ENCODE peak calls at places on chromosomes 2 and 18, in six cellular contexts. A, X, Z, T, F and B are unnamed samples.

GRCh38 chr2:221429741-221430491 is 142.2 kb downstream of the EPHA4 start:
- DNase-seq in A (no peak), X (no peak), Z (no peak), T (peak), F (no peak), B (no peak)

GRCh38 chr2:203631068-203631757 is 75.2 kb upstream of the CD28 start:
- DNase-seq in A (no peak), X (no peak), Z (no peak), T (no peak), F (no peak), B (no peak)

GRCh38 chr2:207304798-207305197 is 139.1 kb upstream of the KLF7 start:
- DNase-seq in A (no peak), X (no peak), Z (no peak), T (no peak), F (no peak), B (no peak)

GRCh38 chr2:217166241-217166640 is 306.4 kb upstream of the TNP1 start:
- DNase-seq in A (peak), X (no peak), Z (no peak), T (no peak), F (no peak), B (no peak)

GRCh38 chr2:160290590-160290989 is 90.5 kb upstream of the ITGB6 start:
- DNase-seq in A (no peak), X (no peak), Z (no peak), T (no peak), F (no peak), B (no peak)

GRCh38 chr2:215749092-215749957 is 264.0 kb downstream of the MREG start:
- DNase-seq in A (no peak), X (no peak), Z (no peak), T (peak), F (peak), B (no peak)

GRCh38 chr18:10926565-10927194 is 222.7 kb downstream of the PIEZO2 start:
- DNase-seq in A (no peak), X (no peak), Z (no peak), T (no peak), F (no peak), B (no peak)

GRCh38 chr2:69154031-69154430 is 141.1 kb downstream of the ANTXR1 start:
- DNase-seq in A (no peak), X (peak), Z (no peak), T (no peak), F (no peak), B (no peak)

GRCh38 chr2:48112911-48113687 is 206.8 kb upstream of the FBXO11 start:
- DNase-seq in A (no peak), X (peak), Z (no peak), T (no peak), F (no peak), B (no peak)

GRCh38 chr2:7452110-7452851 is 535.1 kb downstream of the RNF144A start:
- DNase-seq in A (no peak), X (no peak), Z (no peak), T (no peak), F (no peak), B (no peak)

GRCh38 chr18:23453657-23454011 is 547 bp downstream of the RIOK3 start:
- DNase-seq in A (peak), X (peak), Z (no peak), T (no peak), F (no peak), B (peak)

GRCh38 chr2:24721470-24721869 is 71.7 kb downstream of the PTRHD1 start:
- DNase-seq in A (no peak), X (peak), Z (no peak), T (peak), F (peak), B (peak)

GRCh38 chr18:812123-812672 is at the start of gene YES1:
- DNase-seq in A (no peak), X (no peak), Z (peak), T (peak), F (peak), B (no peak)

GRCh38 chr18:33781429-33781828 is 203.4 kb downstream of the ASXL3 start:
- DNase-seq in A (no peak), X (no peak), Z (no peak), T (no peak), F (no peak), B (no peak)

GRCh38 chr2:200963129-200963917 is at the start of gene ORC2:
- DNase-seq in A (peak), X (peak), Z (peak), T (peak), F (peak), B (peak)

GRCh38 chr2:150212722-150213171 is 274.7 kb downstream of the RND3 start:
- DNase-seq in A (no peak), X (peak), Z (no peak), T (no peak), F (no peak), B (peak)

GRCh38 chr2:54590216-54590961 is 133.1 kb upstream of the EML6 start:
- DNase-seq in A (no peak), X (no peak), Z (no peak), T (no peak), F (no peak), B (no peak)

GRCh38 chr2:188986839-188987238 is 12.7 kb downstream of the COL3A1 start:
- DNase-seq in A (no peak), X (no peak), Z (no peak), T (no peak), F (no peak), B (no peak)

GRCh38 chr2:182548031-182548950 is 121.5 kb upstream of the PDE1A start:
- DNase-seq in A (no peak), X (no peak), Z (no peak), T (no peak), F (no peak), B (no peak)

GRCh38 chr2:27265536-27265870 is 2.7 kb upstream of the SLC30A3 start:
- DNase-seq in A (no peak), X (no peak), Z (no peak), T (no peak), F (no peak), B (no peak)

GRCh38 chr18:62713651-62714247 is 1.6 kb upstream of the PHLPP1 start:
- DNase-seq in A (no peak), X (no peak), Z (no peak), T (no peak), F (no peak), B (no peak)

GRCh38 chr2:241061275-241061674 is 40.8 kb downstream of the MTERF4 start:
- DNase-seq in A (no peak), X (peak), Z (no peak), T (no peak), F (no peak), B (no peak)

GRCh38 chr18:57029761-57030160 is 117.1 kb upstream of the BOD1L2 start:
- DNase-seq in A (no peak), X (no peak), Z (no peak), T (no peak), F (no peak), B (no peak)

GRCh38 chr2:238286987-238287386 is 1.4 kb downstream of the PER2 start:
- DNase-seq in A (no peak), X (no peak), Z (no peak), T (no peak), F (no peak), B (no peak)

GRCh38 chr2:224984641-224985040 is 57.6 kb downstream of the DOCK10 start:
- DNase-seq in A (no peak), X (no peak), Z (no peak), T (no peak), F (no peak), B (no peak)

GRCh38 chr18:68480196-68480595 is 234.7 kb downstream of the TMX3 start:
- DNase-seq in A (no peak), X (no peak), Z (no peak), T (no peak), F (no peak), B (no peak)

GRCh38 chr2:158486970-158487325 is 30.2 kb downstream of the PKP4 start:
- DNase-seq in A (no peak), X (no peak), Z (no peak), T (no peak), F (no peak), B (no peak)

GRCh38 chr18:32271649-32272324 is 81.9 kb downstream of the MEP1B start:
- DNase-seq in A (peak), X (peak), Z (peak), T (peak), F (no peak), B (no peak)

GRCh38 chr2:113174369-113174735 is 581 bp downstream of the PSD4 start:
- DNase-seq in A (peak), X (no peak), Z (no peak), T (no peak), F (no peak), B (no peak)

GRCh38 chr2:104788721-104789446 is 65.0 kb upstream of the POU3F3 start:
- DNase-seq in A (no peak), X (no peak), Z (no peak), T (no peak), F (no peak), B (no peak)

GRCh38 chr2:134782792-134783191 is 55.6 kb upstream of the ACMSD start:
- DNase-seq in A (peak), X (no peak), Z (no peak), T (no peak), F (no peak), B (no peak)

GRCh38 chr18:43888601-43889000 is 611.3 kb upstream of the SYT4 start:
- DNase-seq in A (no peak), X (no peak), Z (no peak), T (no peak), F (no peak), B (no peak)

GRCh38 chr2:242038166-242038927 is 168.8 kb downstream of the RTP5 start:
- DNase-seq in A (no peak), X (no peak), Z (no peak), T (no peak), F (peak), B (no peak)

GRCh38 chr2:169190197-169190775 is 120.9 kb downstream of the DHRS9 start:
- DNase-seq in A (no peak), X (no peak), Z (no peak), T (no peak), F (no peak), B (no peak)

GRCh38 chr2:53787911-53788289 is 1.1 kb downstream of the ERLEC1 start:
- DNase-seq in A (no peak), X (no peak), Z (no peak), T (no peak), F (no peak), B (no peak)

GRCh38 chr18:905948-906415 is 1.3 kb downstream of the ADCYAP1 start:
- DNase-seq in A (no peak), X (no peak), Z (no peak), T (no peak), F (no peak), B (no peak)

GRCh38 chr2:239001794-239002193 is 153.9 kb downstream of the TWIST2 start:
- DNase-seq in A (no peak), X (no peak), Z (no peak), T (no peak), F (no peak), B (no peak)

GRCh38 chr2:184558713-184559464 is 39.4 kb upstream of the ZNF804A start:
- DNase-seq in A (no peak), X (no peak), Z (no peak), T (no peak), F (no peak), B (no peak)

GRCh38 chr18:8625693-8626092 is 16.5 kb downstream of the RAB12 start:
- DNase-seq in A (no peak), X (no peak), Z (no peak), T (no peak), F (no peak), B (no peak)
- H3K4me3 ChIP-seq in A (no peak), X (no peak), Z (no peak), T (no peak), F (no peak), B (no peak)

DNA sequence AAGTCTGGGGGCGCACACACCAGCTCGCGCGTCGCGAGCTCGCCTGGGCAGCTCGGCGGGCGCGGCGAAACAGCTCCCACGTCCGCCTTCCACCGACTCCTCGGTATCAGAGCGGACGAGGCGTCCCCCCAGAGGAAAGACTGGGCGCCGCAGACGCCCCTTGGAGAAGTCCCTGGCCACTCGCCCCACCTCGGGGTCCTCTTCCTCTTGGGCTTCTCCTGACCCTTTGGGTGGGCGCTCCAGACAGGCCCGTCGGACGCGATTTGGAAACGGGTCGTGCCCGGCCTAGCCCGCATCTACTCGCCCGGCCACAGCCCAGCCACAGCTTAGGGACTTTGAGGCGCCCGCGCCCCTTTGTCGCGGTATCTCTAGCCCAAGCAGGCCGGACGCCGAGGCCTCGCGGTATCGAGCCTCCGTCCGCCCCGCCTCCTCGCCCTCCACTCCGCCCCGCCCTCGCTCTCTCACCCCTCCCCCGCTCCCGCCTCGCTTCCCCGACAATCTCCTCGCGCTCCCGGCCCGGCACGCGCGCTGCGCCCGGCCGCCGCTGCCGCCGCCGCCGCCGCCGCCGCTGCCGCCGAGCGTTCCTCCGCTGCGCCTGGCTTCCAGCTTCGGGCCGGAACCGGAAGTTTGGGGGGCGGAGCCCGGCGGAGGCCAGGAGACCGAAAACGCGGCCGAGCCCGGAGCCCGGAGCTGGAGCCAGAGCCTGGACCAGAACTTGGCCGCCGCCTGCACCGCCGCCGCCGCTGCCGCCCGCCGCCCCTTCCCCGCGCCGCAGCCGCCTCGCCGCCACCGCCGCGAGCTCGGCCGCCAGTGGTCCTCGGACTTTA is 752 bp upstream of the ACVR2A start:
- DNase-seq in A (peak), X (peak), Z (peak), T (peak), F (peak), B (peak)
- TF ChIP-seq CTCF in A (no peak), X (peak), Z (peak), T (no peak), F (no peak), B (peak)

DNA sequence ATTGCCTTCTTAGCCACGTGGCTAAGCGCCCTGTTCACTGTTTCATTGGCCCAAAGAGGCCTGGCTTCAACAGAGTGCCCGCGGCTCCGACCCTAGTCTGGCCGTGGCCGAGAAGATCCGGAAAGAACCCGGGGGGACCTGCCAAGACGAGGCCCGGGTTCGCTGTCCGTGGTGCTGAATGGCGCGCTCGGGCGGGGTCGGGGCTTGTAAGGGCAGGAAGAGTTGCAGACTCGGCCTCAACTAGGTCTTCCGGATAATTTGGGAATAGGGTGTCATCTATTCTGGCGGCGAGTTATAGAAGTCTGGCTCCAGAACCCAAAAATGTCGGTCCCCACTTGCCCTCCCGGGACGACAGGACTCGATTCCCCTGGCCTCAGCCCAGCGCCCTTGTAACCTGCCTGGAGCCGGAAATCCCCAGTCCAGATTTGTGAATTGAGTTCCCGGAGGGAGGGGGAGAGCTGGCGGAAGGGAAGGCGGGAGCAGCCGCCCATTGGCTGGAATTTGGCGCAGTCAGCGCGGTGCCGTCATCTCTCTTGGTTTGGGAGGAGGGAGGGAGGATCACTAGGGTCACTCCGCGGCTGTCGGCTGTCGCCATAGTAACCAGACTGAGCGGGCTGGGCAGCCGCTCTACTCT is 3.5 kb downstream of the CDK5R2 start:
- DNase-seq in A (no peak), X (no peak), Z (peak), T (peak), F (no peak), B (no peak)
- H3K4me3 ChIP-seq in A (no peak), X (no peak), Z (peak), T (no peak), F (peak), B (peak)

GRCh38 chr2:46802665-46803550 is 112.7 kb downstream of the MCFD2 start:
- DNase-seq in A (no peak), X (no peak), Z (no peak), T (no peak), F (no peak), B (no peak)
- TF ChIP-seq CTCF in A (no peak), X (no peak), Z (no peak), T (no peak), F (no peak), B (no peak)

DNA sequence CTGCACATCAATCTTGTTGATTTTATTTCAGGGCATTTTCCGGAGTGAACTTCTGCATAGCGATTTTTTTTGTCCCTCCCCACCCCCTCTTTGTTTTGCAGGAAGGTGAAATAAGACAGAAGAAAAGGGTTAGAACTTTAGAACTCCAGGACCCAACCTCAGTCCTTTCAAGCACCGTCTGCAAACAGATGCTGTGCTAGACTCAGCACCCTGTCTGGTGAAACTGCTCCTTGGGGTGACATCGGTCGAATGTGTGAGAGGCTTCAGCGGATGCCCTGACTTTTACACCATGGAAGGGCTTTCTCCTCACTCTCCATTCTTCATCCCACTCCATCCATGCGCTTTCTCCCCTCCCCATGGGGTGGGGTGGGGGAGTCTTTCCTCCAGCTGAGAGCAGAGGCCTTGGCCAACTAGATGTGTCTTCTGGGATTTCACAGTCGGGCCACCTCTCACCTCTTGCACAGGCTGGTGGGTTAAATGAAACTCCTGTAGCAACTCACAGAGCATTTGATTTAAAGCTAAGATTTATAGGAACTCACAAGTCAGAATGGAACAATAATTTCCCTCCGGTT is 43.3 kb upstream of the EDAR start:
- DNase-seq in A (no peak), X (no peak), Z (no peak), T (no peak), F (no peak), B (no peak)
- H3K4me3 ChIP-seq in A (no peak), X (no peak), Z (no peak), T (no peak), F (peak), B (no peak)

DNA sequence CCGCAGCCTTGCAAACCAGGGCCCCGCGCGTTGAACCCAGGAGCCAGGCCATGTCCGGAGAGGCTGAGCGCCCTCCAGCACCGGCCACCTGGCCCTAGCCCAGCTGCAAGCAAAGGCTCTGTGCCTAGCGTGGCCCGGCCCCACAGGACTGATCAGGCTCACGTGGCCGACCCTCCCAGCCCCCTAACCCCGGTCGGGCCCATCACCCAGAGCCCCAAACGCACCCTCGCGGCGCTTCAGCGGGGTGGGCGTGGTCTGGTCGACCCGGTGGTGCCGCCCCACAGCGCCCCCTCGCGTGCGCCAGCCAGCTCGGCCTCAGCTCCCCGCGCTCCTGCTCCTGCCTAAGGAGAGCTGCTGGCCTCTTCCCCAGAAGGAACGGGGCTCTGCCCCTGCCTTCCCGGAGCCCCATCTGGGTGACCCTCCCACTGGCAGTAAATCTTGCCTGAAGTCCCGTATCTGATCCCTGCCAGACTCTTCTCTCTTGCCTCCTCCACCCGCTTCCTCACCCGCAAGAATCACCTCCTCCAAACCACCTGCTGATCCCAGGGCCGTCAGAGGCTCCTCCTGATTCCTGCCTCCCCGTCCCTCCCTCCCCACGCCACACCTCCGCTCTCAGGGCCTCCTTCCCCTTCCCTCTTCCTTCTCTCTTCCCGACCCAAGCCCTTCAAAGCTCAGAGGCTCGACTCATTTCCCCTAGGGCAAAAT is 12.3 kb upstream of the TEX51 start:
- DNase-seq in A (peak), X (no peak), Z (peak), T (peak), F (peak), B (no peak)
- TF ChIP-seq CTCF in A (peak), X (peak), Z (peak), T (peak), F (no peak), B (peak)

GRCh38 chr2:138504092-138504491 is 2.5 kb downstream of the SPOPL start:
- DNase-seq in A (no peak), X (no peak), Z (no peak), T (no peak), F (no peak), B (no peak)

GRCh38 chr2:138502253-138503086 is 900 bp downstream of the SPOPL start:
- DNase-seq in A (peak), X (no peak), Z (no peak), T (no peak), F (no peak), B (no peak)

GRCh38 chr2:138504546-138505239 is 3.1 kb downstream of the SPOPL start:
- DNase-seq in A (peak), X (no peak), Z (no peak), T (no peak), F (no peak), B (no peak)

GRCh38 chr2:138503087-138503442 is 1.5 kb downstream of the SPOPL start:
- DNase-seq in A (peak), X (no peak), Z (no peak), T (no peak), F (no peak), B (no peak)

DNA sequence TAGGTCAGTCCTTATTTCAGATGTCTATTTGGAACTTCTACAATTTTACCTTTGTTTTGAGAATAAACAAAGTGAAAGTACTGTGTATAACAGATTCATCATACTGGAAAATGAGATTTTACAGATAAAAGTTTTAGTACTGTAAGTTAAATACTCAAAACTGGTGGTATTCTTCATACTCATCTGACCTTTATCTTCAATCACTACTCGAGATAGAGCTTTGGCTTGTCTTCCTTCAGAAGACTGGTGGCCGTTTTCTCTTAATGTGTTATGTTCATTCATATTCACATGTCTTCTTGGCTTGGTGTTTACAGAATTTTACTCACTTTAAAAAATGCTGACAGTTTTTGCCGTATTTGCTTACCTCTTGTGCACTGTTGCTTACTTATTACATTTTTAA is 2.1 kb downstream of the SPOPL start:
- DNase-seq in A (peak), X (no peak), Z (no peak), T (no peak), F (no peak), B (no peak)
- H3K4me3 ChIP-seq in A (peak), X (no peak), Z (peak), T (no peak), F (peak), B (peak)